ENCODE peak calls at places on chromosome 19, in five cellular contexts. One of them, this sample, is unnamed.

GRCh38 chr19:21022996-21023395 is 2.5 kb downstream of the ZNF430 start:
- DNase-seq in H1: no peak
- DNase-seq in K562: no peak
- DNase-seq in GM12878: no peak
- DNase-seq in HepG2: peak
- DNase-seq in this sample: peak

GRCh38 chr19:28737021-28737525 is 475.9 kb downstream of the UQCRFS1 start:
- DNase-seq in H1: no peak
- DNase-seq in K562: no peak
- DNase-seq in GM12878: peak
- DNase-seq in HepG2: peak
- DNase-seq in this sample: no peak

GRCh38 chr19:52963229-52963760 is 614 bp upstream of the ZNF816 start:
- DNase-seq in H1: peak
- DNase-seq in K562: no peak
- DNase-seq in GM12878: no peak
- DNase-seq in HepG2: peak
- DNase-seq in this sample: no peak

GRCh38 chr19:19134687-19135158 is 3.6 kb downstream of the TMEM161A start:
- DNase-seq in H1: peak
- DNase-seq in K562: peak
- DNase-seq in GM12878: no peak
- DNase-seq in HepG2: no peak
- DNase-seq in this sample: no peak

GRCh38 chr19:27734496-27735220 is 1478.3 kb downstream of the UQCRFS1 start:
- DNase-seq in H1: no peak
- DNase-seq in K562: no peak
- DNase-seq in GM12878: no peak
- DNase-seq in HepG2: no peak
- DNase-seq in this sample: no peak

GRCh38 chr19:1852294-1852646 is 4.0 kb upstream of the REXO1 start:
- DNase-seq in H1: no peak
- DNase-seq in K562: no peak
- DNase-seq in GM12878: no peak
- DNase-seq in HepG2: no peak
- DNase-seq in this sample: no peak

GRCh38 chr19:41085748-41086415 is 2.4 kb upstream of the CYP2A13 start:
- DNase-seq in H1: no peak
- DNase-seq in K562: no peak
- DNase-seq in GM12878: no peak
- DNase-seq in HepG2: no peak
- DNase-seq in this sample: no peak

GRCh38 chr19:17073869-17074627 is 1.2 kb downstream of the HAUS8 start:
- DNase-seq in H1: no peak
- DNase-seq in K562: peak
- DNase-seq in GM12878: no peak
- DNase-seq in HepG2: no peak
- DNase-seq in this sample: no peak

GRCh38 chr19:12984683-12985048 is 10.6 kb upstream of the NFIX start:
- DNase-seq in H1: no peak
- DNase-seq in K562: no peak
- DNase-seq in GM12878: no peak
- DNase-seq in HepG2: no peak
- DNase-seq in this sample: no peak

GRCh38 chr19:7849631-7850428 is 19.8 kb downstream of the EVI5L start:
- DNase-seq in H1: no peak
- DNase-seq in K562: no peak
- DNase-seq in GM12878: no peak
- DNase-seq in HepG2: no peak
- DNase-seq in this sample: no peak

GRCh38 chr19:18538115-18538514 is 5.3 kb downstream of the FKBP8 start:
- DNase-seq in H1: no peak
- DNase-seq in K562: no peak
- DNase-seq in GM12878: no peak
- DNase-seq in HepG2: no peak
- DNase-seq in this sample: no peak

GRCh38 chr19:40499320-40499719 is 32.5 kb downstream of the SPTBN4 start:
- DNase-seq in H1: no peak
- DNase-seq in K562: no peak
- DNase-seq in GM12878: no peak
- DNase-seq in HepG2: no peak
- DNase-seq in this sample: no peak

GRCh38 chr19:35117017-35117570 is 1.5 kb downstream of the FXYD3 start:
- DNase-seq in H1: no peak
- DNase-seq in K562: no peak
- DNase-seq in GM12878: no peak
- DNase-seq in HepG2: no peak
- DNase-seq in this sample: no peak

GRCh38 chr19:31351212-31352193 is 2.3 kb upstream of the TSHZ3 start:
- DNase-seq in H1: peak
- DNase-seq in K562: no peak
- DNase-seq in GM12878: no peak
- DNase-seq in HepG2: no peak
- DNase-seq in this sample: no peak

GRCh38 chr19:29927944-29928669 is 13.9 kb upstream of the URI1 start:
- DNase-seq in H1: no peak
- DNase-seq in K562: no peak
- DNase-seq in GM12878: peak
- DNase-seq in HepG2: peak
- DNase-seq in this sample: no peak

GRCh38 chr19:17294051-17294891 is 9.0 kb downstream of the ABHD8 start:
- DNase-seq in H1: peak
- DNase-seq in K562: peak
- DNase-seq in GM12878: no peak
- DNase-seq in HepG2: no peak
- DNase-seq in this sample: no peak

GRCh38 chr19:18568367-18568766 is 3.3 kb upstream of the UBA52 start:
- DNase-seq in H1: no peak
- DNase-seq in K562: no peak
- DNase-seq in GM12878: no peak
- DNase-seq in HepG2: no peak
- DNase-seq in this sample: no peak

GRCh38 chr19:49639401-49640112 is 386 bp downstream of the RRAS start:
- DNase-seq in H1: no peak
- DNase-seq in K562: no peak
- DNase-seq in GM12878: no peak
- DNase-seq in HepG2: no peak
- DNase-seq in this sample: no peak

GRCh38 chr19:1324249-1324791 is 38.6 kb downstream of the EFNA2 start:
- DNase-seq in H1: no peak
- DNase-seq in K562: no peak
- DNase-seq in GM12878: no peak
- DNase-seq in HepG2: no peak
- DNase-seq in this sample: no peak

GRCh38 chr19:11160119-11160768 is 4.7 kb upstream of the SPC24 start:
- DNase-seq in H1: no peak
- DNase-seq in K562: peak
- DNase-seq in GM12878: no peak
- DNase-seq in HepG2: no peak
- DNase-seq in this sample: no peak

GRCh38 chr19:56971230-56971629 is 130.7 kb upstream of the PEG3 start:
- DNase-seq in H1: no peak
- DNase-seq in K562: no peak
- DNase-seq in GM12878: no peak
- DNase-seq in HepG2: no peak
- DNase-seq in this sample: no peak

GRCh38 chr19:2278504-2279158 is 3.3 kb downstream of the PEAK3 start:
- DNase-seq in H1: no peak
- DNase-seq in K562: no peak
- DNase-seq in GM12878: no peak
- DNase-seq in HepG2: no peak
- DNase-seq in this sample: no peak

GRCh38 chr19:401836-402535 is 7.0 kb downstream of the C2CD4C start:
- DNase-seq in H1: peak
- DNase-seq in K562: no peak
- DNase-seq in GM12878: no peak
- DNase-seq in HepG2: no peak
- DNase-seq in this sample: no peak

GRCh38 chr19:19285723-19286122 is 12.6 kb upstream of the TM6SF2 start:
- DNase-seq in H1: no peak
- DNase-seq in K562: no peak
- DNase-seq in GM12878: no peak
- DNase-seq in HepG2: no peak
- DNase-seq in this sample: no peak

GRCh38 chr19:51632126-51632525 is 1.9 kb upstream of the SIGLEC5 start:
- DNase-seq in H1: no peak
- DNase-seq in K562: no peak
- DNase-seq in GM12878: no peak
- DNase-seq in HepG2: no peak
- DNase-seq in this sample: no peak

GRCh38 chr19:48500830-48501445 is 10.7 kb downstream of the LMTK3 start:
- DNase-seq in H1: no peak
- DNase-seq in K562: no peak
- DNase-seq in GM12878: no peak
- DNase-seq in HepG2: no peak
- DNase-seq in this sample: no peak

GRCh38 chr19:48501446-48501960 is 10.1 kb downstream of the LMTK3 start:
- DNase-seq in H1: peak
- DNase-seq in K562: peak
- DNase-seq in GM12878: peak
- DNase-seq in HepG2: peak
- DNase-seq in this sample: no peak

GRCh38 chr19:48501961-48502719 is 9.5 kb downstream of the LMTK3 start:
- DNase-seq in H1: peak
- DNase-seq in K562: peak
- DNase-seq in GM12878: peak
- DNase-seq in HepG2: peak
- DNase-seq in this sample: peak

GRCh38 chr19:48499352-48500090 is 12.1 kb downstream of the LMTK3 start:
- DNase-seq in H1: no peak
- DNase-seq in K562: no peak
- DNase-seq in GM12878: no peak
- DNase-seq in HepG2: no peak
- DNase-seq in this sample: no peak

DNA sequence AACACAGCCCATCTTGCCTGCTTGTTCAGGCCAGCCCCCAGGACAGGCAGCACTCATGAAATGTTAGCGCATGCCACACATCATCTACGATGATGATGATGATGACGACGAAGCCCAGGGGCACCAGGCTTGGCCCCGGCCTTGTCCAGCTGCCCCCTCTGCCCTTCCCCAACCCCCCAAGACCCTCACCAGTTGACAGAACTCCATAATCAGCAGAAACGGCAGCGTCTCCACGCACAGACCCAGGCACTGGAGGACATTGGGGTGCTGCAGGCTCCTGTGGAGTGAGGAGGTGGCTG is 9.0 kb downstream of the LMTK3 start:
- DNase-seq in H1: no peak
- DNase-seq in K562: no peak
- DNase-seq in GM12878: no peak
- DNase-seq in HepG2: no peak
- DNase-seq in this sample: no peak
- TF ChIP-seq SRF in H1: no peak
- TF ChIP-seq SRF in K562: no peak
- TF ChIP-seq SRF in GM12878: no peak
- TF ChIP-seq SRF in HepG2: no peak
- TF ChIP-seq SRF in this sample: no peak

DNA sequence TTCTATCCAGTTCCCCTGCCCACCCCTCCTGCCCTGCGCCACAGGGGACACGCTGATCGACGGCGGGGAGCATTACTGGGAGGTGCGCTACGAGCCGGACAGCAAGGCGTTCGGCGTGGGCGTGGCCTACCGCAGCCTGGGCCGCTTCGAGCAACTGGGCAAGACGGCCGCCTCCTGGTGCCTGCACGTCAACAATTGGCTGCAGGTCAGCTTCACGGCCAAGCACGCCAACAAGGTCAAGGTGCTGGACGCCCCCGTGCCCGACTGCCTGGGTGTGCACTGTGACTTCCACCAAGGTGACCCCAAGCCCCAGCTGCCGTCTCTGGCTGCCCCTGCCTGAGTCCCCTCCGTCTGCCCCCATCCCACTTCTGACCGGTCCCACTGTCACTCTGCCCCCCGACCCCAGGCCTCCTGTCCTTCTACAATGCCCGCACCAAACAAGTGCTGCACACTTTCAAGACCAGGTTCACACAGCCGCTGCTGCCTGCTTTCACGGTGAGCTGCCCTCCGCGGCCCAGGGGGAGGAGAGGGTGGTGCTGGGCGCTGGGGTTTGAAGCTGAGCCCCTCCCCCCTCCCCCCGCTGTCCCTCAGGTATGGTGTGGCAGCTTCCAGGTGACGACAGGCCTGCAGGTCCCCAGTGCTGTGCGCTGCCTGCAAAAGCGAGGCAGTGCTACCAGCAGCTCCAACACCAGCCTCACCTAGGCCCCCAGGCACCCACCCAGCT is 15.5 kb downstream of the STAP2 start:
- DNase-seq in H1: no peak
- DNase-seq in K562: no peak
- DNase-seq in GM12878: no peak
- DNase-seq in HepG2: no peak
- DNase-seq in this sample: no peak
- TF ChIP-seq SRF in H1: no peak
- TF ChIP-seq SRF in K562: no peak
- TF ChIP-seq SRF in GM12878: no peak
- TF ChIP-seq SRF in HepG2: no peak
- TF ChIP-seq SRF in this sample: no peak

GRCh38 chr19:3814648-3815047 is 28.5 kb upstream of the MATK start:
- DNase-seq in H1: no peak
- DNase-seq in K562: no peak
- DNase-seq in GM12878: no peak
- DNase-seq in HepG2: no peak
- DNase-seq in this sample: no peak

GRCh38 chr19:3817761-3818160 is 31.6 kb upstream of the MATK start:
- DNase-seq in H1: no peak
- DNase-seq in K562: no peak
- DNase-seq in GM12878: no peak
- DNase-seq in HepG2: no peak
- DNase-seq in this sample: no peak

GRCh38 chr19:3818918-3819317 is 32.7 kb upstream of the MATK start:
- DNase-seq in H1: no peak
- DNase-seq in K562: no peak
- DNase-seq in GM12878: no peak
- DNase-seq in HepG2: no peak
- DNase-seq in this sample: no peak

GRCh38 chr19:3818479-3818878 is 32.3 kb upstream of the MATK start:
- DNase-seq in H1: no peak
- DNase-seq in K562: no peak
- DNase-seq in GM12878: no peak
- DNase-seq in HepG2: no peak
- DNase-seq in this sample: no peak

GRCh38 chr19:3816566-3817218 is 30.5 kb upstream of the MATK start:
- DNase-seq in H1: no peak
- DNase-seq in K562: no peak
- DNase-seq in GM12878: no peak
- DNase-seq in HepG2: no peak
- DNase-seq in this sample: no peak
- TF ChIP-seq SRF in H1: no peak
- TF ChIP-seq SRF in K562: no peak
- TF ChIP-seq SRF in GM12878: no peak
- TF ChIP-seq SRF in HepG2: no peak
- TF ChIP-seq SRF in this sample: no peak

DNA sequence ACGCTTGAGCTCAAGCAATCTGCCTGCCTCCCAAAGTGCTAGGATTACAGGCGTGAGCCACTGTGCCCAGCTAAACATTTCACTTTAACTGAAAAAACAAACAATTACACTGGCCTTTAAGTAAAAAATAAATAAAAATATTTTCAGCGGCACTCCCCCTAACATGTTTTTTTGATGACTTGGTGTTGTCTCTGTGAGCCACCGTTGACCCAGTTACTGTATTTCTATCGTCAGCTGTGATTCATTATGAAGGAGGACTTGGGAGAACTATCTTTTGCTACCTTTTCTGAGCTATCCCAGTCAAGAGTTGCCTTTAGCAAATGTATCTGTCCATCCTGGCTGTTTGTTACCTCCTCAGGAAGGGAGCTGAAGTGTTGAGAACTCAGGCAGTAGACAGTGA is 18.5 kb upstream of the C19orf33 start:
- DNase-seq in H1: no peak
- DNase-seq in K562: no peak
- DNase-seq in GM12878: no peak
- DNase-seq in HepG2: no peak
- DNase-seq in this sample: no peak
- TF ChIP-seq SRF in H1: no peak
- TF ChIP-seq SRF in K562: no peak
- TF ChIP-seq SRF in GM12878: no peak
- TF ChIP-seq SRF in HepG2: no peak
- TF ChIP-seq SRF in this sample: no peak